ENCODE peak calls at places on chromosomes 4 and X, in four cellular contexts. L, W, A and K are unnamed samples.

GRCh38 chr4:54566608-54567007 is 91.1 kb upstream of the KIT start:
- DNase-seq in A (no peak), L (no peak), W (no peak), K (no peak)

GRCh38 chr4:118989098-118990080 is 100.7 kb downstream of the SYNPO2 start:
- DNase-seq in W (no peak), L (no peak), A (peak), K (no peak)

GRCh38 chrX:71081348-71082148 is 13.4 kb upstream of the SNX12 start:
- DNase-seq in A (no peak), L (no peak), W (no peak), K (no peak)

GRCh38 chr4:54493862-54494261 is 163.9 kb upstream of the KIT start:
- DNase-seq in A (peak), L (no peak), W (no peak), K (no peak)

GRCh38 chr4:20778896-20779295 is 78.6 kb downstream of the PACRGL start:
- DNase-seq in A (no peak), W (no peak), L (no peak), K (no peak)

GRCh38 chr4:1987296-1987695 is 21.5 kb downstream of the NELFA start:
- DNase-seq in A (no peak), L (no peak), W (no peak), K (no peak)

GRCh38 chr4:30073001-30073710 is 647.0 kb upstream of the PCDH7 start:
- DNase-seq in L (no peak), W (no peak), A (no peak), K (no peak)

GRCh38 chr4:6568689-6569332 is 6.2 kb upstream of the MAN2B2 start:
- DNase-seq in A (peak), L (no peak), W (no peak), K (no peak)

GRCh38 chrX:1679238-1679637 is 64.4 kb downstream of the ASMT start:
- DNase-seq in L (no peak), W (no peak), A (no peak), K (no peak)

GRCh38 chrX:81120936-81121351 is 80.8 kb downstream of the HMGN5 start:
- DNase-seq in L (no peak), W (peak), A (peak), K (no peak)

GRCh38 chr4:6390357-6390756 is 82.1 kb downstream of the PPP2R2C start:
- DNase-seq in W (no peak), A (no peak), L (no peak), K (no peak)

GRCh38 chr4:26410385-26411293 is 79.6 kb downstream of the CCKAR start:
- DNase-seq in A (peak), W (peak), L (no peak), K (no peak)

GRCh38 chr4:138912714-138913340 is 102.8 kb upstream of the NOCT start:
- DNase-seq in A (no peak), W (no peak), L (no peak), K (no peak)

GRCh38 chr4:20615492-20616136 is 84.6 kb upstream of the PACRGL start:
- DNase-seq in A (no peak), L (no peak), W (no peak), K (no peak)

GRCh38 chr4:7411896-7412585 is 22.7 kb downstream of the PSAPL1 start:
- DNase-seq in L (no peak), W (no peak), A (no peak), K (no peak)

GRCh38 chr4:152534541-152535231 is 1.2 kb downstream of the FBXW7 start:
- DNase-seq in A (no peak), W (no peak), L (no peak), K (peak)

GRCh38 chr4:127400736-127401346 is 231.9 kb upstream of the INTU start:
- DNase-seq in L (no peak), W (peak), A (peak), K (no peak)

GRCh38 chrX:3393581-3394111 is 47.2 kb upstream of the MXRA5 start:
- DNase-seq in L (no peak), A (no peak), W (no peak), K (no peak)

GRCh38 chr4:52665592-52665991 is 6.5 kb upstream of the USP46 start:
- DNase-seq in A (no peak), W (no peak), L (no peak), K (no peak)

GRCh38 chr4:109243871-109244270 is 58.6 kb downstream of the COL25A1 start:
- DNase-seq in L (no peak), A (no peak), W (no peak), K (no peak)

GRCh38 chr4:44448548-44449443 is at the start of gene KCTD8:
- DNase-seq in A (peak), L (peak), W (peak), K (no peak)
- TF ChIP-seq CTCF in A (peak), L (no peak), W (peak), K (no peak)

DNA sequence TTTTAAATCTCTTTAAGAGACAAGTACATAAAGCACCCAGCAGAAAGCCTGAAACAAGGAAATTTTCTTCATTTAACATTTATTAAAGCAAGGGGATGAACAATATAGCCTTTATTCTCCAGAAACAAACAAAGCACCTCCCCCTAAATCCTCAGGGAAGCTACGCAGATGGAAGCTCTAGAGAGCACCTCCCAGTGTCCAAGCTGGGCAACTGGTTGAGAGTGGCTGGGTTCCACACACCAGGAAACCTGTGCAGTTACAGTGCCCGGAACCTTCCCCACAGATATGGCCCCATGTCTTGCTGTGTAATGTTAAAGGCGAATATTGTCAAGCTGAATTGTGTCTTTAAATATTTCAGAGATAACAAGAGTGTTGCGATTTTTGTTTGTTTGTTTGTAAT is 8.9 kb upstream of the TRIML1 start:
- DNase-seq in A (no peak), L (no peak), W (no peak), K (no peak)
- TF ChIP-seq CTCF in A (no peak), L (no peak), W (no peak), K (no peak)

GRCh38 chr4:154084864-154085263 is 296.0 kb upstream of the SFRP2 start:
- DNase-seq in W (no peak), L (no peak), A (no peak), K (no peak)

GRCh38 chr4:154086247-154086646 is 297.4 kb upstream of the SFRP2 start:
- DNase-seq in L (no peak), A (no peak), W (no peak), K (no peak)

GRCh38 chr4:154081391-154081790 is 292.5 kb upstream of the SFRP2 start:
- DNase-seq in W (no peak), A (no peak), L (no peak), K (no peak)

GRCh38 chr4:154078504-154079350 is 289.8 kb upstream of the SFRP2 start:
- DNase-seq in A (no peak), L (no peak), W (no peak), K (no peak)

GRCh38 chr4:154082760-154083530 is 294.1 kb upstream of the SFRP2 start:
- DNase-seq in L (no peak), A (no peak), W (no peak), K (no peak)
- TF ChIP-seq CTCF in L (no peak), A (peak), W (no peak), K (no peak)

DNA sequence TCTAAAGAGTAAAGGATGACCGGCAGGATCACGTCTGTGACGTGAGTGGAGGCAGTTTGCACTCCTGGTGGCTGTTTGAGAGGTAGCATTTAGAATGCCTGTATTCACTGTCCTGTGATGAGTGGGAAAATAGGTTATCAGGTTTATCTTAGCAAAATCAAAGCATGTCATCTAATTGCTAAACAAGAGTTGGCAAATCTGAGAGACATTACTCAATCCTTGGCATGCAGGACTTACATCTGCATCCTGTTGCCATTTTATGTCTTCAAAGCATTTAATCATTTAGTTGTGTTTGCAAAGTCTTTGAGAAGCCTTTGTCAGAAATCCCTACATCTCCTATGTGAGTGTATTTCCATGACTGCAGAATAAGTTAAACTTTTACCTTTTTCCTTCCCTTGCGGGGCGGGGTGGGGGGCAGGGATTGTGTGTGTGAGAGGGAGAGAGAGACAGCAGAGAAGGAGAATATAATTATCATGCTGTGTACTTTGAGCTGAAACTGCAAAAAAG is 41.4 kb upstream of the MSANTD1 start:
- DNase-seq in W (no peak), A (peak), L (no peak), K (no peak)
- TF ChIP-seq CTCF in W (no peak), A (peak), L (no peak), K (no peak)

GRCh38 chr4:164997324-164997723 is 19.9 kb upstream of the TRIM61 start:
- DNase-seq in L (no peak), W (no peak), A (no peak), K (no peak)
- TF ChIP-seq CTCF in L (no peak), W (no peak), A (no peak), K (no peak)

DNA sequence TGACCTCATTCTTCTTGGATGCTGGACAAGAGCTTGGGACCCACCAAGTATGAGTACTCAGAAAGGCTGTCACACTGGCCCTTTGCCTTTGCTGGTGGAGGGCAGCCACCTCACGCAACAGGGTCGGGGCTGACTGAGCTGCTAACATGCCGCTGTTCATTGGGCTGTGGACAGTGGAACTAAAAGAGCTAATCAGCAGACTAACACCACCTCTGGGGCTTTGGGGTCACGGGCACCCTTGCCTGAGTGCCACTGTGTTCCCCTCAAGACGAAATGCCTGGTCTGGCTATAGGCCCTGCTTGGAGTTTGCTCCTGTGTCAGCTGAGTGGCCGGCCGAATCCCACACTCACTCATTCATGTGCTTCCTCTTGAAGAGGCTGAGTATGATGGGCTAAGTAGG is 559.6 kb downstream of the SPRY1 start:
- DNase-seq in W (no peak), A (no peak), L (no peak), K (no peak)
- TF ChIP-seq CTCF in W (no peak), A (no peak), L (no peak), K (no peak)

DNA sequence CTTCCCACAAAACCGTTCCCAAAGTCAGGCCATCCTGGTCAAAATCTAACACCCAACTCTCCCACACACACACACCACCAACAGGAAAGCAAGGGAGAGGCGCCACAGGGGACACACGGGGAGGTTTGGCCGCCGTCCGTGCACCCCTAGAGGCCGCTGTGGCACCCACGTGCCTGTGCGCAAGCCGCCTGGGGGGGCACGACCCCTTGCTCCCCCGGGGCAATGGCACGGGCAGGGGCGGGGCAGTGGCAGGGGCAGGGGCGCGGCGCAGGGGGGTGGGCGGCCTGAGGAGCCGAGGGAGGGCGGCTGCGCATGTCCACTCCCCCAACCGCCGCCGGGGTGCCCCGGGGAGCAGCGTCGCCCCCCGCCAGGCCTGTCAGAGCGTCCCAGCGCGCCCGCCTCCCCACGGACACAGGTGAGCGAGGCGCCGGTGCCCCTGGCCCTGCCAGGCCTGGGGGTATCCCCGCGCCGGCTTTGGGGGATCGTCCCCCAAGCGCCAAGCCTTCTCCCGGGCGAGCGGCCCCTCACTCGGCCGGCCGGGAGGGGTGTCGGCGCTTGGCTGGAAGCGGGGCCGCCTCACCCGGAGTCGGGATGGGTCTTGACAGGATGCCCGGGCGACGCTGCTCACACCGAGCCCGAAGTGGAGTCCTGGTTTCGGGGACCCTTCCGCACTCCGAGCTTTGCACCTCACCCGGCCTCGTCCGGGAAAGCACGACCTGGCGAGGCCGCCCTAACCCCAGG is at the start of gene ERAS:
- DNase-seq in W (no peak), L (no peak), A (no peak), K (no peak)
- TF ChIP-seq CTCF in W (no peak), L (no peak), A (no peak), K (no peak)